ENCODE peak calls at places on chromosomes 4 and X, in five cellular contexts. Y, R, B, C and Z are unnamed samples.

GRCh38 chrX:2552621-2553297 is 52.0 kb upstream of the DHRSX start:
- DNase-seq in B (no peak), Y (no peak), C (no peak), R (no peak), Z (no peak)

GRCh38 chr4:134935320-134935719 is 733.7 kb upstream of the PABPC4L start:
- DNase-seq in C (no peak), R (no peak), B (no peak), Y (peak; percentile 3), Z (no peak)

GRCh38 chr4:36326610-36327009 is 45.2 kb downstream of the DTHD1 start:
- DNase-seq in Y (no peak), R (no peak), B (no peak), C (no peak), Z (no peak)

GRCh38 chr4:67556426-67556825 is 2.1 kb upstream of the STAP1 start:
- DNase-seq in B (no peak), C (no peak), Y (no peak), R (no peak), Z (no peak)

GRCh38 chr4:140233811-140234696 is 80.1 kb upstream of the MAML3 start:
- DNase-seq in C (no peak), Y (no peak), R (no peak), B (no peak), Z (no peak)

GRCh38 chr4:168993724-168994510 is 16.1 kb downstream of the CBR4 start:
- DNase-seq in C (no peak), Y (no peak), R (no peak), B (no peak), Z (no peak)

GRCh38 chr4:37762294-37763163 is 64.0 kb upstream of the PGM2 start:
- DNase-seq in B (no peak), C (no peak), R (peak; percentile 3), Y (peak; percentile 21), Z (no peak)

GRCh38 chrX:19554786-19555185 is 39.5 kb upstream of the MAP3K15 start:
- DNase-seq in R (no peak), Y (peak; percentile 56), C (no peak), B (no peak), Z (no peak)

GRCh38 chrX:139691493-139691842 is 16.5 kb downstream of the MCF2 start:
- DNase-seq in Y (no peak), R (no peak), B (no peak), C (no peak), Z (no peak)

GRCh38 chr4:36281384-36282106 is at the start of gene DTHD1:
- DNase-seq in C (peak; percentile 78), B (no peak), R (no peak), Y (peak; percentile 31), Z (no peak)